ENCODE peak calls at places on chromosomes 6 and 20, in six cellular contexts. X is spleen, G is pancreas, P is transverse colon, L is cardiac muscle cell, H is astrocyte of the spinal cord. B is an unnamed sample.

GRCh38 chr6:106377061-106377540 is 16.6 kb downstream of the CRYBG1 start:
- DNase-seq in P (no peak), X (no peak), G (no peak), L (no peak), H (peak), B (peak)

GRCh38 chr6:83215131-83216047 is 22.2 kb downstream of the RWDD2A start:
- DNase-seq in L (peak), G (peak), H (peak), X (no peak), P (peak), B (peak)

GRCh38 chr6:20706293-20707165 is 172.3 kb downstream of the CDKAL1 start:
- DNase-seq in H (peak), G (no peak), P (no peak), L (no peak), X (no peak), B (peak)

GRCh38 chr6:12233693-12234551 is 56.2 kb upstream of the EDN1 start:
- DNase-seq in G (peak), X (no peak), H (peak), P (peak), L (peak), B (peak)

GRCh38 chr6:170211404-170212025 is 79.4 kb downstream of the DLL1 start:
- DNase-seq in X (peak), P (no peak), L (no peak), G (no peak), H (no peak), B (no peak)

GRCh38 chr6:147699637-147700036 is 191.1 kb downstream of the SAMD5 start:
- DNase-seq in P (no peak), L (peak), H (peak), G (no peak), X (no peak), B (no peak)

GRCh38 chr20:2840138-2840966 is at the start of the genes PCED1A and VPS16:
- DNase-seq in P (peak), X (peak), H (peak), G (peak), L (peak), B (peak)

GRCh38 chr6:78910611-78911134 is 43.3 kb downstream of the IRAK1BP1 start:
- DNase-seq in H (no peak), L (peak), P (peak), G (no peak), X (peak), B (no peak)

GRCh38 chr6:27176096-27176495 is 71.4 kb upstream of the PRSS16 start:
- DNase-seq in L (peak), G (no peak), X (no peak), P (no peak), H (peak), B (peak)

GRCh38 chr6:163554663-163555062 is 140.1 kb downstream of the QKI start:
- DNase-seq in H (peak), X (peak), G (peak), L (peak), P (peak), B (peak)

GRCh38 chr6:48881551-48881950 is 581.5 kb downstream of the MMUT start:
- DNase-seq in X (no peak), P (no peak), G (no peak), L (no peak), H (no peak), B (no peak)

GRCh38 chr6:33271608-33272357 is at the start of the genes RPS18 and VPS52:
- DNase-seq in P (peak), L (peak), X (peak), H (peak), G (peak), B (peak)

GRCh38 chr6:110341671-110342304 is 16.4 kb downstream of the METTL24 start:
- DNase-seq in P (no peak), G (no peak), X (no peak), L (peak), H (no peak), B (peak)

GRCh38 chr20:50048420-50049166 is 64.4 kb downstream of the UBE2V1 start:
- DNase-seq in P (peak), L (peak), X (no peak), G (no peak), H (peak), B (no peak)

GRCh38 chr6:33191383-33192104 is 723 bp downstream of the COL11A2 start:
- DNase-seq in X (no peak), L (no peak), P (no peak), G (peak), H (no peak), B (no peak)

GRCh38 chr6:159762681-159763293 is 942 bp downstream of the ACAT2 start:
- DNase-seq in P (peak), L (no peak), G (no peak), H (no peak), X (no peak), B (no peak)

GRCh38 chr6:124962617-124963415 is 579 bp downstream of the RNF217 start:
- DNase-seq in L (peak), X (peak), P (peak), G (peak), H (peak), B (peak)

GRCh38 chr6:52227495-52227894 is 16.8 kb downstream of the IL17F start:
- DNase-seq in H (no peak), G (no peak), L (no peak), X (no peak), P (no peak), B (no peak)

GRCh38 chr20:50380697-50381040 is 129.5 kb upstream of the PTPN1 start:
- DNase-seq in H (peak), X (no peak), G (peak), P (peak), L (peak), B (peak)

GRCh38 chr6:44156494-44157151 is 2.0 kb upstream of the CAPN11 start:
- DNase-seq in H (no peak), L (no peak), X (no peak), P (no peak), G (peak), B (no peak)

GRCh38 chr6:136510782-136511181 is 39.4 kb downstream of the MAP7 start:
- DNase-seq in G (no peak), X (no peak), H (no peak), L (no peak), P (no peak), B (no peak)

GRCh38 chr20:9144643-9145042 is 75.8 kb downstream of the PLCB4 start:
- DNase-seq in L (no peak), P (no peak), G (no peak), X (no peak), H (no peak), B (no peak)

DNA sequence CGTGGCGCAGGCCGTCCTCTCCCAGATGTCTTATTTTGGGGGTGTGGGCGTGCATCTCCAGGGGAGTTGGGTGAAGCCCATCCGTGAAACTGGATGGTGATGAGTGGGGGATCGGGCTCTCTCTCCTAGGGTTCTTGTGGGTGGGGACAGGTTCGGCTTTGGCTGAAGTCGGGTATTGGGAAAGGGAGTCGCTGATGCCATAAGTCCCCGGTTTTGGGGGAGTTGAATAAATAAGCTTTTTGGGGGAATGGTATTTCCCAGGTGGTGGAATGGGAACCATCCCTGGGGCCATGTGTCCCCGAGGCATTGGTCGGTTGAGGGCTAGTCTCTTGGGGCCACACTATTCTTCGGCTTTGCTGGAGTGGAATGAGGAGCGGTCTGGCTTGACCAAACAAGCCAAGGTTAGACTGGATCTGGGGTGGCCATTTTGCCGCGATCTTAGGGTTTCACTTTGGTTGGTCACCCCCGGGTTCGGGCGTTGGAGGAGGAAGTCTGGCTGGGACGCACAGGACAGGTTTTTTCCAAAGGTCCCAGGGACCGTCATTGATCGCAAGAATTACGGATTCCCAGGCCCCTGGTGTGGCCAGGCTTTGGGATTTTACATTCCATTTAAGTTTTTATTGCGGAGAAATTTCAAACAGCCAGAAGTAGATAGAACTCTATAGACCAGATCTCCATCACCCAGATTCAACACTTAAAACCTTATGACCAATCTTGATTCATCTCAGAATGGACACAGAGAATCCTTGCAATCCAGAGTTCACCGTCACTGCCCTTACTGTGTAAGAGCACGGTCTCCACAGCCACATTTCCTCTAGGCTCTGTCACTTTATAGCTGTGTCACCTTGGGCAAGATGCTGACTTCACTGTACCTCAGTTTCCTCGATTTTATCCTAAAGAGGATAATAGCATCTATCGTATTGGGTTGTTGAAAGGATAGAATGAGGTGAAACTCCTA is 700 bp downstream of the ZNF133 start:
- DNase-seq in P (no peak), G (peak), H (peak), X (peak), L (peak), B (peak)
- TF ChIP-seq CTCF in P (no peak), G (no peak), H (no peak), X (no peak), L (no peak), B (no peak)

GRCh38 chr6:41724638-41725501 is 10.5 kb downstream of the TFEB start:
- DNase-seq in X (no peak), L (no peak), G (no peak), P (no peak), H (no peak), B (no peak)
- TF ChIP-seq CTCF in X (no peak), L (no peak), G (no peak), P (no peak), H (no peak), B (peak)

DNA sequence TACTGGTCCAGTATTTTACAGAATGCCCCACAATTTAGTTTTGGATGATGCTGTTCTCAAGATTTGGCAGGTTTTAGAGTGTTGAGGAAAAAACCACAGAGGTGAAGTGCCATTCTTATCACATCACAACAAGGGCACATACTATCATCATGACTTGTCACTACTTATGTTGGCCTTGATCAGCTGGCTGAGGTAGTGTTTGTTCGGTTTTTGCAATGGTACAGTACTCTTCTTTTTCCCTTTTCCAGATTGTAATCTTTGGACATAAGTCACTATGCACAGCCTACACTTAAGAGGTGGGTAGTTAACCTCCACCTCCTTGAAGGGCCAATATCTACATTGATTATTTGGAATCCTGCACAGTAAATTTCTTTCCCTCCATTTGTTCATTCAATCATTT is 8.8 kb downstream of the TENT5A start:
- DNase-seq in H (no peak), X (no peak), L (no peak), G (no peak), P (no peak), B (peak)
- TF ChIP-seq CTCF in H (no peak), X (no peak), L (no peak), G (no peak), P (no peak), B (no peak)

GRCh38 chr20:53654932-53655674 is 61.5 kb upstream of the ZNF217 start:
- DNase-seq in X (no peak), P (peak), H (no peak), L (no peak), G (no peak), B (no peak)
- TF ChIP-seq CTCF in X (no peak), P (no peak), H (no peak), L (no peak), G (no peak), B (no peak)

GRCh38 chr6:109081026-109081425 is 13.6 kb downstream of the SESN1 start:
- DNase-seq in P (no peak), H (no peak), X (no peak), L (no peak), G (no peak), B (no peak)

GRCh38 chr6:109081516-109081915 is 13.1 kb downstream of the SESN1 start:
- DNase-seq in P (no peak), G (no peak), X (no peak), L (no peak), H (no peak), B (no peak)

GRCh38 chr6:109083657-109084056 is 11.0 kb downstream of the SESN1 start:
- DNase-seq in P (no peak), G (no peak), X (no peak), H (no peak), L (no peak), B (no peak)

GRCh38 chr6:109079981-109080380 is 14.7 kb downstream of the SESN1 start:
- DNase-seq in H (peak), G (no peak), X (no peak), L (no peak), P (no peak), B (no peak)

DNA sequence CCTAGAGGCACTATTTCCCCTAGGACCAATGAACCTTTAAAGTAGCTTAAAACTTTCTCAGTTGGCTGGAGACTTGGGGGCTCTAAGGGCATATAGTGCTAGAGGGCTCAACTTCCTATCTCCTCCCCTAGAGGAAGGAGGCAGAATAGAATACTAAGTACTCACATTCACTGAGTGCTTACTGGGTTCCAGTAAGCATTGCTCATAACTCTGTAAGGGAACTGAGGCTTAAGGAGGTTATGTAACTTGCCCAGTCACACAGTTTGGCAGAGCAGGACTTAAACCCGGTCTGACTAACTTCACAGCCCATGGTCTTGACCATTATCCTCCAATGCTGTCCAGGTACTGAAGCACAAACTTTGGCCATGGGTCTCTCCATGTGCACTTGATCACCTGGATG is 12.5 kb downstream of the SESN1 start:
- DNase-seq in X (no peak), L (peak), G (no peak), H (peak), P (no peak), B (peak)
- TF ChIP-seq CTCF in X (no peak), L (peak), G (no peak), H (no peak), P (no peak), B (peak)

GRCh38 chr6:138600261-138600660 is 101.0 kb upstream of the NHSL1 start:
- DNase-seq in H (no peak), G (no peak), X (no peak), P (no peak), L (no peak), B (no peak)
- TF ChIP-seq CTCF in H (no peak), G (no peak), X (no peak), P (no peak), L (no peak), B (no peak)

GRCh38 chr6:96468681-96469224 is 52.9 kb upstream of the UFL1 start:
- DNase-seq in H (peak), G (peak), X (no peak), L (no peak), P (peak), B (no peak)
- TF ChIP-seq CTCF in H (no peak), G (no peak), X (no peak), L (no peak), P (no peak), B (peak)